ENCODE peak calls at places on chromosomes 4 and X, in ten cellular contexts. G is heart right ventricle; Z is esophagus squamous epithelium; O is GM23248; F is colonic mucosa; B is spleen; C is DND-41; D is ascending aorta; R is CD4-positive, alpha-beta memory T cell; V is dorsolateral prefrontal cortex. N is an unnamed sample.

GRCh38 chr4:147286846-147287587 is 193.9 kb upstream of the EDNRA start:
- DNase-seq in G (no peak), Z (no peak), O (no peak), F (no peak), B (no peak), C (no peak), D (no peak), R (no peak), V (no peak), N (no peak)

GRCh38 chr4:102843938-102844337 is 16.6 kb upstream of the UBE2D3 start:
- DNase-seq in G (no peak), Z (no peak), O (peak; percentile 34), F (no peak), B (no peak), C (no peak), D (no peak), R (no peak), V (no peak), N (no peak)

GRCh38 chr4:106809083-106809482 is 227.0 kb downstream of the DKK2 start:
- DNase-seq in G (no peak), Z (no peak), O (peak; percentile 67), F (no peak), B (no peak), C (peak; percentile 10), D (no peak), R (no peak), V (no peak), N (no peak)

GRCh38 chr4:128635141-128635911 is 174.2 kb upstream of the JADE1 start:
- DNase-seq in G (peak; percentile 88), Z (no peak), O (no peak), F (no peak), B (no peak), C (no peak), D (peak; percentile 74), R (no peak), V (peak; percentile 86), N (peak; percentile 75)

GRCh38 chrX:141214216-141214615 is 28.1 kb downstream of the SPANXC start:
- DNase-seq in G (no peak), Z (no peak), O (no peak), F (no peak), B (no peak), C (no peak), D (no peak), R (no peak), V (no peak), N (no peak)

GRCh38 chrX:23792861-23793553 is 10.0 kb downstream of the SAT1 start:
- DNase-seq in G (no peak), Z (no peak), O (no peak), F (no peak), B (no peak), C (no peak), D (no peak), R (no peak), V (no peak), N (no peak)

GRCh38 chr4:48681856-48682255 is 98.2 kb downstream of the FRYL start:
- DNase-seq in G (no peak), Z (no peak), O (peak; percentile 48), F (no peak), B (no peak), C (no peak), D (no peak), R (peak; percentile 39), V (no peak), N (no peak)

GRCh38 chrX:386768-387575 is at the start of gene PPP2R3B:
- DNase-seq in G (peak; percentile 99), Z (no peak), O (peak; percentile 99), F (peak; percentile 97), B (peak; percentile 100), C (peak; percentile 98), D (peak; percentile 99), R (peak; percentile 98), V (peak; percentile 98), N (no peak)

GRCh38 chrX:15864629-15865028 is 10.0 kb upstream of the AP1S2 start:
- DNase-seq in G (no peak), Z (no peak), O (peak; percentile 33), F (no peak), B (no peak), C (no peak), D (no peak), R (no peak), V (no peak), N (no peak)

GRCh38 chrX:15866141-15866540 is 11.5 kb upstream of the AP1S2 start:
- DNase-seq in G (no peak), Z (no peak), O (no peak), F (no peak), B (no peak), C (no peak), D (no peak), R (no peak), V (no peak), N (no peak)

GRCh38 chrX:15873566-15873965 is 19.0 kb upstream of the AP1S2 start:
- DNase-seq in G (no peak), Z (no peak), O (no peak), F (no peak), B (no peak), C (no peak), D (no peak), R (no peak), V (no peak), N (no peak)

GRCh38 chrX:15874672-15875071 is 20.1 kb upstream of the AP1S2 start:
- DNase-seq in G (no peak), Z (no peak), O (no peak), F (no peak), B (no peak), C (no peak), D (no peak), R (no peak), V (no peak), N (no peak)

GRCh38 chrX:15869695-15870094 is 15.1 kb upstream of the AP1S2 start:
- DNase-seq in G (no peak), Z (no peak), O (no peak), F (no peak), B (no peak), C (no peak), D (no peak), R (no peak), V (no peak), N (no peak)
- H3K27ac ChIP-seq in G (no peak overlapping the region), Z (no peak overlapping the region), O (no peak overlapping the region), F (no peak overlapping the region), B (no peak overlapping the region), C (no peak overlapping the region), D (no peak overlapping the region), R (no peak overlapping the region), V (no peak overlapping the region), N (no peak overlapping the region)

GRCh38 chrX:111877681-111878080 is 1.7 kb downstream of the TRPC5OS start:
- DNase-seq in G (no peak), Z (no peak), O (no peak), F (no peak), B (no peak), C (no peak), D (no peak), R (no peak), V (no peak), N (no peak)

GRCh38 chrX:111881715-111882114 is 5.7 kb downstream of the TRPC5OS start:
- DNase-seq in G (no peak), Z (no peak), O (no peak), F (no peak), B (no peak), C (no peak), D (no peak), R (no peak), V (no peak), N (no peak)

GRCh38 chrX:111876646-111877045 is 665 bp downstream of the TRPC5OS start:
- DNase-seq in G (no peak), Z (no peak), O (no peak), F (no peak), B (no peak), C (no peak), D (no peak), R (no peak), V (no peak), N (no peak)

GRCh38 chrX:111875881-111876280 is at the start of gene TRPC5OS:
- DNase-seq in G (no peak), Z (no peak), O (no peak), F (no peak), B (no peak), C (no peak), D (no peak), R (no peak), V (no peak), N (no peak)

DNA sequence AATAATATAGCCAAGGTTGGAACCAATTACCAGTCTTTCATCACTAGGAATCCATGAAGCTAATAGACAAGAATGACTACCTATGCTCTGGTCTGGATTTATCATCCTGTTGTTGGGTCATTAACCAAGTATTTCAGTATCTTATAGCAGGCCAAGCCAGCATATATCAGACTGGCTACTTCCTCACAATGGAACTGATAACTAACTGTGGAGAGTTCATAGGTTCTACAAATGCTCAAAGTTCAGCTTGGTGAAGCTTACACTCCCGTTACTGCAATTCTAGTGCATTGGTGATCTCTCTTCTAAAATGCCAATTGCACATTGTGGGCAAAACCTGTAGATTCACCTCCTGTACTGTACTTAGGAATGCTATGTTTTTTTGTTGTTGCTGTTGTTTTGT is 4.8 kb downstream of the TRPC5OS start:
- DNase-seq in G (no peak), Z (no peak), O (no peak), F (no peak), B (no peak), C (no peak), D (no peak), R (no peak), V (no peak), N (no peak)
- H3K27ac ChIP-seq in G (no peak overlapping the region), Z (no peak overlapping the region), O (no peak overlapping the region), F (no peak overlapping the region), B (no peak overlapping the region), C (no peak overlapping the region), D (no peak overlapping the region), R (no peak overlapping the region), V (no peak overlapping the region), N (no peak overlapping the region)

DNA sequence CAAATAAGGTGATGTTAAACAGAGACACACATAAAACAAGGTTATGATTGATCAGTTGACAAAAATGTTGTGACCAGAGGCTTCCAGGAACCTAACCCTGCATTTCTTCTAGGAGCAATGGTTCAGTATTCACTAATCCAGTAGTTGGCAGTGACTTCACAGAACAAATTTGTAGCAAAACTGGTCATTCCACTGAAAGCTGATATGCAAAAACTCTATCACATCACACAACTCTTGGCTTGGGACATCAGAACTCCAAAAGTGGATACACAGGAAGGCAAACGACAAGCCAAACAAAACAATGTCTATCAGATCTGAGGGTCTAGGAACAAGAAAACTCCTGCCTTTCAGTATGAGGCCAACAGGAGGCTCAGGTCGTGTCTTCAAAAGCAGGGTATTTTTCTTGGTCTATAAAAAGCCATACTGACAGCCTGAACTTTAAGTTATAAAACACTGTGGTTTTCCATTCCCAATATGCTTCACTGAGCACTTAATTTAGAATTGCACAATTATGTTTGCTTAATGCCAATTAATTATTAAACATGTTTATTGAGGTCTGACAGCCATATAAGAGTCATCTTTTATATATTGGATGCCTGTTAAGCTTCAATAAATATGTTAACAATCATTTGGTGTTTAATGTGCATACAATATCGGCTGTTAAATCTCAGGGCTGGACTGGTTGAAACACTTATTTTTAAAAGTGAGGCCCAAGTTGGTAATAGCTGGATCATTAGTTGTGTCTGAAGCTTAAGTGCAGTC is 45.6 kb downstream of the SOD3 start:
- DNase-seq in G (no peak), Z (no peak), O (no peak), F (no peak), B (no peak), C (no peak), D (no peak), R (no peak), V (no peak), N (no peak)
- H3K27ac ChIP-seq in G (no peak overlapping the region), Z (peak overlapping the region; percentile 13), O (no peak overlapping the region), F (no peak overlapping the region), B (no peak overlapping the region), C (no peak overlapping the region), D (peak overlapping the region; percentile 48), R (no peak overlapping the region), V (no peak overlapping the region), N (no peak overlapping the region)

GRCh38 chr4:38692421-38692820 is 28.4 kb downstream of the KLF3 start:
- DNase-seq in G (no peak), Z (no peak), O (no peak), F (no peak), B (no peak), C (no peak), D (no peak), R (no peak), V (no peak), N (no peak)
- H3K27ac ChIP-seq in G (peak overlapping the region; percentile 59), Z (peak overlapping the region; percentile 49), O (peak overlapping the region; percentile 76), F (no peak overlapping the region), B (peak overlapping the region; percentile 58), C (no peak overlapping the region), D (peak overlapping the region; percentile 77), R (no peak overlapping the region), V (no peak overlapping the region), N (no peak overlapping the region)